ENCODE peak calls at places on chromosomes 5 and 9, in seven cellular contexts. O, H, V, X, R, D and F are unnamed samples.

GRCh38 chr9:109355564-109356297 is 34.9 kb upstream of the EPB41L4B start:
- DNase-seq in O (no peak), H (no peak), V (peak; percentile 25), X (no peak), R (no peak), D (no peak), F (no peak)

GRCh38 chr9:81890104-81890503 is 38.1 kb upstream of the SPATA31D4 start:
- DNase-seq in O (no peak), H (no peak), V (no peak), X (no peak), R (no peak), D (no peak), F (peak; percentile 32)

GRCh38 chr9:76542360-76542759 is 83.4 kb downstream of the GCNT1 start:
- DNase-seq in O (no peak), H (no peak), V (no peak), X (peak; percentile 16), R (no peak), D (no peak), F (peak; percentile 51)

GRCh38 chr5:139662617-139663016 is 14.5 kb downstream of the CXXC5 start:
- DNase-seq in O (no peak), H (no peak), V (no peak), X (no peak), R (no peak), D (no peak), F (no peak)

GRCh38 chr5:109857405-109858031 is 167.8 kb downstream of the MAN2A1 start:
- DNase-seq in O (no peak), H (no peak), V (no peak), X (no peak), R (no peak), D (no peak), F (no peak)

GRCh38 chr9:38309324-38310195 is 82.9 kb upstream of the ALDH1B1 start:
- DNase-seq in O (no peak), H (no peak), V (no peak), X (no peak), R (no peak), D (peak; percentile 23), F (no peak)

GRCh38 chr9:88198346-88198807 is 60.1 kb upstream of the SPATA31C2 start:
- DNase-seq in O (no peak), H (no peak), V (peak; percentile 35), X (peak; percentile 46), R (no peak), D (no peak), F (no peak)

GRCh38 chr9:98182069-98182820 is 10.2 kb downstream of the CORO2A start:
- DNase-seq in O (no peak), H (no peak), V (no peak), X (no peak), R (no peak), D (no peak), F (peak; percentile 88)

GRCh38 chr9:131661954-131662621 is 77.8 kb downstream of the RAPGEF1 start:
- DNase-seq in O (no peak), H (no peak), V (no peak), X (no peak), R (no peak), D (no peak), F (no peak)

GRCh38 chr9:72454871-72455471 is 66.4 kb upstream of the TMC1 start:
- DNase-seq in O (no peak), H (no peak), V (no peak), X (peak; percentile 53), R (no peak), D (no peak), F (peak; percentile 68)

GRCh38 chr5:179827684-179828083 is 7.0 kb downstream of the SQSTM1 start:
- DNase-seq in O (no peak), H (peak; percentile 70), V (peak; percentile 65), X (no peak), R (no peak), D (no peak), F (no peak)

GRCh38 chr9:15295761-15296405 is 11.1 kb downstream of the TTC39B start:
- DNase-seq in O (no peak), H (no peak), V (no peak), X (no peak), R (no peak), D (no peak), F (no peak)

GRCh38 chr5:1039210-1039548 is 30.6 kb downstream of the NKD2 start:
- DNase-seq in O (no peak), H (peak; percentile 32), V (no peak), X (no peak), R (peak; percentile 53), D (no peak), F (no peak)
- H3K9me3 ChIP-seq in O (no peaks in the 10 kb centered on the region), H (no peaks in the 10 kb centered on the region), V (no peaks in the 10 kb centered on the region), X (no peaks in the 10 kb centered on the region), R (no peaks in the 10 kb centered on the region), D (no peaks in the 10 kb centered on the region), F (no peaks in the 10 kb centered on the region)

DNA sequence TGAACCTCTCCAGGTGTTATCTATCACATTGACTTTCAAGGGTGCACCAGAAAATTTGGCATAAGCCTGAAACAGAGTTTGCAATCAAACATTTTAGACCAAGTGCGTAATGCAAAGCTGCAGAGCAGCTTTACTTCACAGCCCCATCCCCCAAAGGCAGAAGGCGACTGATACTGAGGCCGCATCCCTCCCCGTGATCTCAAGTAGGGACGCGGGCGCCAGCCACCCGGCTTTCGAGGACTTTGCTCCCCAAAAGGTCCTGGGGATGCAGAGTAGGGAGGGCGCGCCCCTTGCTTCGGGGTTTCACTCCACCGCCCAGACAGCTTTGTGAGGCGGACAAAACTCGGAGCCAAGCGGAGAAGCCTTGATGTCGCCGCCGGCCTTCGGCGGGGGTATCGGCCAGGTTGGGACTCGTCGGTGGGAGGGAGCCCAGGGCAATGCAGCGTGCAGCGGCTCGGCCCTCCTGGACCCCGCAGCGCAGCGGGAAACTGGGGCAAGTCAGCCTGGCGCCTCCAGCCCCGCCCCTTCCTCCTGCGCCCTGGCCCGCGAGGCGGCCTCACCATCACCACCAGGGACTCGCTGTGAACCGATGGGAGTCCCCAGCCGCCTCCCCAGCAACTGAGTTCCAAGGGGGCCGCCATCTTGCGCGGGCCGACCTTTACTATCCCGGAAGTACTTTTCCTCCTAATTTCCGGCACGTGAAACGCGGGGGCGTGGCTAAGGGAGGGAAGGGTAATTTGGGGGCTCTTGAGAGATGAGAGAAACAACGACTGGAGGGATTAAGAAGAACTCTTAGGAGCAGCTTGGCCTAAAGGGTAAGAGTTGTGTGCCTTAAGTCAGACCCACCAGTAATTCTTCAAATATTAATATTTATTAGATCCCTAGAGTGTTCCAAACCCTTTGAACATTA is at the start of gene MTX3:
- DNase-seq in O (peak; percentile 61), H (peak; percentile 89), V (peak; percentile 69), X (peak; percentile 86), R (peak; percentile 89), D (peak; percentile 82), F (peak; percentile 91)
- TF ChIP-seq POLR2A in O (peak; percentile 25), H (no peak), V (no peak), X (peak; percentile 68), R (no peak), D (peak; percentile 33), F (no peak)

DNA sequence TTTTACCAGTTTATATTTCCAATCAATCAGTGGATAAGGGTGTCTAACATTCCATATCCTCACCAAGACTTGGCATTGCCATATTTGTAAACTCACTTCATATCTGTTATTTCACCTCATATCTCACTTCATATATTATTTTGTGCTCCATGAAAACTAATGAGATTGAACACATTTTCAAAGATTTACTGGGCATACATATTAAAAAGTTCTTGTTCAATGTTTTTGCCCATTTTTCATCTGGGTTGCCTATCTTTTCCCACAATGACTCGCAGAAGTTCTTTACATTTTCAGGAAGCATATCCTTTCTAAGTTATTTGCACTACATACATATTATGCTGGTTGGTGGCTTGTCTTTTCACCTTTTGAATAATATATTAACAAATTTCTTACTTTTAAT is 15.3 kb downstream of the ZNF510 start:
- DNase-seq in O (no peak), H (no peak), V (no peak), X (peak; percentile 9), R (no peak), D (no peak), F (no peak)
- H3K9me3 ChIP-seq in O (peaks cover 48% of the 10 kb centered on the region), H (peaks cover 81% of the 10 kb centered on the region), V (peaks cover 97% of the 10 kb centered on the region), X (peaks cover 99% of the 10 kb centered on the region), R (peaks cover 72% of the 10 kb centered on the region), D (peaks cover 18% of the 10 kb centered on the region), F (no peaks in the 10 kb centered on the region)

GRCh38 chr9:24502548-24502947 is 43.1 kb downstream of the IZUMO3 start:
- DNase-seq in O (no peak), H (no peak), V (no peak), X (no peak), R (no peak), D (no peak), F (no peak)

GRCh38 chr9:24500761-24501160 is 44.9 kb downstream of the IZUMO3 start:
- DNase-seq in O (no peak), H (no peak), V (no peak), X (no peak), R (no peak), D (no peak), F (no peak)

GRCh38 chr9:24498632-24499031 is 47.1 kb downstream of the IZUMO3 start:
- DNase-seq in O (no peak), H (no peak), V (no peak), X (no peak), R (no peak), D (no peak), F (no peak)

GRCh38 chr9:24497671-24498070 is 48.0 kb downstream of the IZUMO3 start:
- DNase-seq in O (no peak), H (no peak), V (no peak), X (no peak), R (no peak), D (no peak), F (no peak)
- TF ChIP-seq POLR2A in O (no peak), H (no peak), V (no peak), X (no peak), R (no peak), D (no peak), F (no peak)

DNA sequence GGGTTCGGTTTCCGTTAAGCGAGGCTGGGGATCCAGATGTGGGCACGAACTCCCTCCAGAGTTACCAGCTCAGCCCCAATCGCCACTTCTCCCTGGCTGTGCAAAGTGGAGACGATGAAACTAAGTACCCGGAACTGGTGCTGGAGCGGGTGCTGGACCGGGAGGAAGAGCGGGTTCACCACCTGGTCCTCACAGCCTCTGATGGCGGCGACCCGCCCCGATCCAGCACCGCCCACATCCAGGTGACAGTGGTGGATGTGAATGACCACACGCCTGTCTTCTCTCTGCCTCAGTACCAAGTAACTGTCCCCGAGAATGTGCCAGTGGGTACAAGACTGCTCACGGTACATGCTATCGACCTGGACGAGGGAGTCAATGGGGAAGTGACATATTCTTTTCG is 803 bp downstream of the PCDHGA7 start:
- DNase-seq in O (no peak), H (no peak), V (no peak), X (no peak), R (no peak), D (no peak), F (no peak)
- H3K9me3 ChIP-seq in O (no peaks in the 10 kb centered on the region), H (peaks cover 78% of the 10 kb centered on the region), V (peaks cover 35% of the 10 kb centered on the region), X (peaks cover 35% of the 10 kb centered on the region), R (peaks cover 58% of the 10 kb centered on the region), D (peaks cover 12% of the 10 kb centered on the region), F (no peaks in the 10 kb centered on the region)

GRCh38 chr5:149730620-149731331 is 666 bp downstream of the PPARGC1B start:
- DNase-seq in O (no peak), H (peak; percentile 82), V (peak; percentile 49), X (peak; percentile 36), R (peak; percentile 75), D (peak; percentile 37), F (peak; percentile 47)
- TF ChIP-seq POLR2A in O (no peak), H (no peak), V (no peak), X (no peak), R (no peak), D (no peak), F (no peak)

DNA sequence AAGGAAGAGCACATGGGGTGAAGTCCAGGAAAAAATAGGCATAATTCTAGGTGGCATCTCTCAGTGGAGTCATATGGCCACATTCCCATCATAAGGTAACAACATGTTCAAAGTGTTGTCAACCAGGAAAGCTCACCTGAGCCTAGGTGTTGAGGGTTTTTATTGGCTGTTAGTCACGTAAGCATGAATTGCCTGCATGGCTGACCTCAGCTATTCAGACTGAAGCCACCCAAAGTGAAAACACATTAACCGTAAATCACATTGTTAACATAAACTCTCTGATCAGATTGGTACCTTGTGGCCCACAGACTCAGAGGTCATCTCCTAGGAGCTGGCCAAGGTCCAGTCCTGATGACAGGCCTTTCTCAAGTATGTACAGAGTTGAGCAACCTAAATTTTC is 26.7 kb downstream of the SRFBP1 start:
- DNase-seq in O (no peak), H (no peak), V (peak; percentile 22), X (no peak), R (no peak), D (no peak), F (no peak)
- H3K9me3 ChIP-seq in O (no peaks in the 10 kb centered on the region), H (no peaks in the 10 kb centered on the region), V (no peaks in the 10 kb centered on the region), X (no peaks in the 10 kb centered on the region), R (no peaks in the 10 kb centered on the region), D (no peaks in the 10 kb centered on the region), F (no peaks in the 10 kb centered on the region)